ENCODE peak calls at places on chromosomes 4 and X, in nine cellular contexts. B is effector memory CD4-positive, alpha-beta T cell; Q is mesenchymal stem cell; V is hepatocyte; N is heart left ventricle; G is CD8-positive, alpha-beta memory T cell; Z is uterus; U is CD4-positive, alpha-beta memory T cell; C is Panc1. A is an unnamed sample.

GRCh38 chr4:143016171-143016570 is 168.5 kb upstream of the USP38 start:
- DNase-seq in C (no peak), Z (no peak), U (no peak), V (no peak), N (no peak), G (no peak), B (no peak), Q (no peak), A (no peak)

GRCh38 chrX:1264556-1264955 is 4.1 kb upstream of the CSF2RA start:
- DNase-seq in U (no peak), N (no peak), V (no peak), Q (peak; percentile 11), C (no peak), B (no peak), Z (no peak), G (no peak), A (no peak)

GRCh38 chr4:101020956-101021355 is 326.4 kb downstream of the PPP3CA start:
- DNase-seq in V (no peak), U (peak; percentile 47), G (no peak), C (peak; percentile 5), N (no peak), B (no peak), Q (peak; percentile 79), Z (no peak), A (peak; percentile 47)

GRCh38 chr4:123555500-123556273 is 159.1 kb downstream of the SPRY1 start:
- DNase-seq in V (peak; percentile 92), Q (peak; percentile 86), C (no peak), U (no peak), Z (peak; percentile 81), N (peak; percentile 80), G (no peak), B (no peak), A (no peak)

GRCh38 chrX:86002076-86002896 is 45.1 kb downstream of the CHM start:
- DNase-seq in Z (no peak), U (no peak), G (peak; percentile 4), B (no peak), Q (peak; percentile 72), C (no peak), V (peak; percentile 70), N (no peak), A (peak; percentile 69)

GRCh38 chrX:46326161-46326560 is 219.1 kb downstream of the ZNF674 start:
- DNase-seq in G (no peak), N (no peak), C (no peak), B (no peak), Z (no peak), V (no peak), U (no peak), Q (peak; percentile 38), A (no peak)

GRCh38 chrX:26032141-26032917 is 105.8 kb upstream of the MAGEB18 start:
- DNase-seq in B (no peak), Z (no peak), Q (no peak), N (no peak), U (no peak), C (no peak), V (no peak), G (no peak), A (no peak)

GRCh38 chr4:155496294-155496626 is 119.5 kb upstream of the MAP9 start:
- DNase-seq in C (no peak), V (no peak), B (no peak), Z (no peak), Q (no peak), N (no peak), G (no peak), U (no peak), A (no peak)

GRCh38 chrX:130082244-130083106 is 27.8 kb downstream of the ELF4 start:
- DNase-seq in U (peak; percentile 82), V (no peak), Q (peak; percentile 46), C (no peak), G (peak; percentile 75), B (peak; percentile 62), Z (peak; percentile 33), N (peak; percentile 52), A (peak; percentile 95)

GRCh38 chrX:76454456-76454927 is 27.0 kb downstream of the MAGEE1 start:
- DNase-seq in N (no peak), Q (peak; percentile 0), Z (no peak), B (no peak), G (peak; percentile 26), U (peak; percentile 32), V (peak; percentile 20), C (peak; percentile 30), A (peak; percentile 26)

GRCh38 chr4:15025693-15026092 is 23.4 kb downstream of the CPEB2 start:
- DNase-seq in N (no peak), Q (no peak), C (no peak), G (no peak), Z (no peak), U (no peak), B (no peak), V (no peak), A (no peak)

GRCh38 chrX:36087366-36087765 is 167.8 kb downstream of the CFAP47 start:
- DNase-seq in Q (no peak), U (no peak), C (no peak), B (no peak), Z (no peak), V (no peak), G (no peak), N (no peak), A (no peak)

GRCh38 chr4:110621839-110622751 is 782 bp downstream of the PITX2 start:
- DNase-seq in V (no peak), B (no peak), Q (peak; percentile 68), U (no peak), N (no peak), C (no peak), G (no peak), Z (no peak), A (no peak)

GRCh38 chr4:48778431-48779094 is 1.5 kb downstream of the FRYL start:
- DNase-seq in U (no peak), C (no peak), G (peak; percentile 6), Z (no peak), B (no peak), N (no peak), V (no peak), Q (peak; percentile 56), A (no peak)

GRCh38 chrX:15464704-15465103 is 28.4 kb downstream of the PIR start:
- DNase-seq in V (no peak), Z (no peak), U (no peak), G (no peak), N (no peak), B (no peak), C (no peak), Q (no peak), A (no peak)

GRCh38 chr4:93657527-93657926 is 171.0 kb upstream of the ATOH1 start:
- DNase-seq in G (no peak), B (no peak), Q (no peak), C (no peak), N (no peak), V (no peak), Z (no peak), U (no peak), A (no peak)

GRCh38 chrX:19672211-19672814 is 157.0 kb upstream of the MAP3K15 start:
- DNase-seq in N (no peak), G (no peak), Q (no peak), Z (no peak), U (no peak), B (no peak), C (no peak), V (peak; percentile 8), A (no peak)

DNA sequence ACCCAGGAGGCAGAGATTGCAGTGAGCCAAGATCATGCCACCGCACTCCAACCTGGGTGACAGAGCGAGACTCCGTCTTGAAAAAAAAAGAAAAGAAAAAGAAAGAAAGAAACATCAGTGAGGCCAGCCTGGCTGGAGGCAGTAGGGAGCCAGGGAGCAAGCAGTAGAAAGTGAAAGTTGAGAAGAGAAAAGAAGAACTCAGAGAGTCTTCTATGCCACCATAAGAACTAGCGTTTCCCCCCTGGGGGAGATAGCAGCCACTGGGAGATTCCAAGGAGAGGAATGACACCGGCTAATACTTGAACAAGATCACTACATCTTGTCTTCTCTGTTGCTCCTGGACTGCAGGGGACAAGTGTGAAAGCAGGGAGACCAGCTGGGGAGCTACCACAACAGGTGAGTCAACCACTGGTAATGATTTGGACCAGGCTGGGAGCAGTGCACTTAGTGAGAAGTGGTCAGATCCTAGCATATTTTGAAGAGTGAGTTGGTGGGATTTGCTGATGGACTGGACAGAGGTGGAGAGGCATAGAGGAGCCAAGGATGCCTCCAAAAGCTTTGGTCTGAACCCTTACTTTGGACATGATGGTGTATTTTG is 33.4 kb downstream of the SLC2A9 start:
- DNase-seq in C (no peak), U (no peak), V (no peak), Q (no peak), N (no peak), Z (no peak), G (no peak), B (no peak), A (no peak)
- H3K4me3 ChIP-seq in C (no peak overlapping the region), U (no peak overlapping the region), V (no peak overlapping the region), Q (no peak overlapping the region), N (no peak overlapping the region), Z (no peak overlapping the region), G (no peak overlapping the region), B (no peak overlapping the region), A (no peak overlapping the region)

DNA sequence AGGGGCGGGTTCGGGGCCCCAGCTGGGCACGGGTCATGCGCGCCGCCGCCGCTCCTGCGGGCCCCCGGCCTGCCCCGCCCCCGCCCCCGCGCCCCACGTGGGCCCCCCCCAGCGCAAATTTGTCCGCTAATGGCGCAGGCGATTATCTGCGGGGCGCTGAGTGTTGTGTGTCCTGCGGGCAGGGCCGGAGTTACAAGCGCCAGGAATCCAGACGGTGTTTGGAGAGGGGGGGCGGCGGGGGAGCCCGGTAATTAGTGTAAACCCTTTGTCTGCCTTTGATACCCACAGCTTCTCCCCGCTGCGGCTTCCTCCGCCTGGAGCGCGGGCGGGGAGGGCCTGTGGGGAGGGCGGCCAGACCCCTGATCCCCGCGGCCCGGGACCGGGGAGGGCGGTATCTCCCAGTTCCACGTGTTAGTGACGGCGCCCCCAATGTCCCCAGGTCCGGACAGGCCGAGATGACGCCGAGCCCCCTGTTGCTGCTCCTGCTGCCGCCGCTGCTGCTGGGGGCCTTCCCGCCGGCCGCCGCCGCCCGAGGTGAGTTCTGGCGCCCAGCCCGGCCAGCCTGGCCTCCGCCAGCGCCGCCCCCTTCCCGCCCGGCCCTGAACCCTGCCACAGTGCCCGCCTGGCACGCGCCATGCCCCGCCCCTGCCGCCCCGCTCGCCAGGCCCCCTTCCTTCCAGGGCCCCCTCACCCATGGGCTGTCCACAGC is 759 bp downstream of the FGFRL1 start:
- DNase-seq in Q (peak; percentile 35), B (peak; percentile 20), U (peak; percentile 30), C (no peak), Z (peak; percentile 46), N (no peak), V (peak; percentile 70), G (peak; percentile 27), A (peak; percentile 23)
- H3K27ac ChIP-seq in Q (no peak overlapping the region), B (no peak overlapping the region), U (no peak overlapping the region), C (no peak overlapping the region), Z (no peak overlapping the region), N (no peak overlapping the region), V (no peak overlapping the region), G (no peak overlapping the region), A (no peak overlapping the region)

DNA sequence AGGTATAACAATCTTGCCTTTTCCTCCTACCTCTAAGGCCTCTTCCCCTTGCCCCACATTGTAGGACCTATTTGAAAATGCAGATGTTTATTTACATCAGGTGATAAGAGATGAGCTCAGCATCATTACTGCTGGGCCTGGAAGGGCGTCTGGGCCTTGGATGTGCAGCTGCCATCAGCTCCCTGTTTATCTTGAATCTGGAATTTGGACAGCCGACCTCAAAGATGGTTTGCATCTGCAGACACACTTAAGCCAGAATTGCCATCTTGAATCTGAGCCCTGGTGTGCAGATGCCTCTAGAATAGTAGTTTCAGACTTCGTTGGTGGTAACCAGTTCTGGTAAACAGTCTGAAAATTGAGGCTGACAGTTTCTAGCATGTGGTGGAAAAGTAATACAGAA is 59.0 kb downstream of the FAM193A start:
- DNase-seq in U (no peak), Z (no peak), V (no peak), N (no peak), G (no peak), Q (peak; percentile 38), C (no peak), B (no peak), A (no peak)
- H3K4me1 ChIP-seq in U (peaks cover 68% of the 10 kb centered on the region), Z (peaks cover 16% of the 10 kb centered on the region), V (peaks cover 38% of the 10 kb centered on the region), N (peaks cover 83% of the 10 kb centered on the region), G (peaks cover 43% of the 10 kb centered on the region), Q (peaks cover 36% of the 10 kb centered on the region), C (peaks cover 18% of the 10 kb centered on the region), B (peaks cover 5% of the 10 kb centered on the region), A (peaks cover 31% of the 10 kb centered on the region)

GRCh38 chr4:125315571-125316390 is 1.0 kb downstream of the FAT4 start:
- DNase-seq in B (no peak), V (peak; percentile 79), N (peak; percentile 64), Z (peak; percentile 33), G (no peak), U (no peak), C (no peak), Q (peak; percentile 71), A (no peak)
- H3K4me3 ChIP-seq in B (peak overlapping the region; percentile 57), V (peak overlapping the region; percentile 98), N (peak overlapping the region; percentile 79), Z (peak overlapping the region; percentile 82), G (no peak overlapping the region), U (no peak overlapping the region), C (peak overlapping the region; percentile 78), Q (peak overlapping the region; percentile 68), A (no peak overlapping the region)